ENCODE peak calls at places on chromosome 11, in four cellular contexts. K, H, Q and U are unnamed samples.

GRCh38 chr11:119309411-119309810 is 7.5 kb downstream of the MCAM start:
- DNase-seq in K (no peak), H (no peak), Q (no peak), U (no peak)

GRCh38 chr11:102111787-102112653 is 1.8 kb downstream of the YAP1 start:
- DNase-seq in K (peak), H (peak), Q (no peak), U (peak)

GRCh38 chr11:9002920-9003572 is 755 bp downstream of the NRIP3 start:
- DNase-seq in K (no peak), H (no peak), Q (no peak), U (no peak)

GRCh38 chr11:13391217-13391616 is 71.8 kb downstream of the BTBD10 start:
- DNase-seq in K (no peak), H (no peak), Q (no peak), U (no peak)

GRCh38 chr11:102007567-102008437 is 39.4 kb upstream of the CFAP300 start:
- DNase-seq in K (peak), H (peak), Q (no peak), U (no peak)

GRCh38 chr11:612201-612960 is 3.4 kb downstream of the IRF7 start:
- DNase-seq in K (no peak), H (no peak), Q (no peak), U (no peak)

GRCh38 chr11:79369094-79369493 is 71.7 kb downstream of the TENM4 start:
- DNase-seq in K (no peak), H (no peak), Q (no peak), U (no peak)

GRCh38 chr11:95764267-95764898 is 25.2 kb downstream of the FAM76B start:
- DNase-seq in K (peak), H (peak), Q (no peak), U (no peak)

GRCh38 chr11:10441652-10442503 is 13.2 kb upstream of the AMPD3 start:
- DNase-seq in K (no peak), H (no peak), Q (no peak), U (no peak)

GRCh38 chr11:121435132-121435531 is 17.0 kb upstream of the SORL1 start:
- DNase-seq in K (no peak), H (no peak), Q (no peak), U (no peak)

GRCh38 chr11:72014761-72015320 is 16.1 kb downstream of the IL18BP start:
- DNase-seq in K (no peak), H (no peak), Q (no peak), U (no peak)

GRCh38 chr11:60360621-60361020 is 17.7 kb upstream of the MS4A7 start:
- DNase-seq in K (no peak), H (no peak), Q (no peak), U (no peak)

GRCh38 chr11:69812927-69813326 is 6.3 kb downstream of the FGF3 start:
- DNase-seq in K (no peak), H (no peak), Q (no peak), U (no peak)

GRCh38 chr11:30310623-30311022 is 12.3 kb upstream of the ARL14EP start:
- DNase-seq in K (no peak), H (no peak), Q (no peak), U (no peak)